ENCODE peak calls at places on chromosomes 3 and 15, in six cellular contexts. N, Z, R, B, L and F are unnamed samples.

GRCh38 chr15:42331235-42331634 is 28.1 kb upstream of the CAPN3 start:
- DNase-seq in B (peak), R (no peak), N (peak), Z (no peak), L (no peak), F (no peak)

GRCh38 chr3:120909602-120909878 is 1.5 kb downstream of the STXBP5L start:
- DNase-seq in L (no peak), R (no peak), Z (no peak), B (no peak), N (no peak), F (no peak)

GRCh38 chr3:152271465-152272035 is 2.8 kb downstream of the MBNL1 start:
- DNase-seq in L (no peak), Z (no peak), B (no peak), R (no peak), N (no peak), F (no peak)

GRCh38 chr3:107943860-107944543 is 146.8 kb downstream of the CD47 start:
- DNase-seq in R (no peak), Z (no peak), L (no peak), B (no peak), N (no peak), F (no peak)

GRCh38 chr15:26260517-26261133 is 397.5 kb upstream of the ATP10A start:
- DNase-seq in N (no peak), Z (peak), R (peak), L (no peak), B (no peak), F (peak)

GRCh38 chr3:66989860-66990696 is 8.0 kb upstream of the KBTBD8 start:
- DNase-seq in R (no peak), L (peak), Z (peak), N (no peak), B (no peak), F (peak)

GRCh38 chr3:176807938-176808337 is 389.3 kb downstream of the TBL1XR1 start:
- DNase-seq in L (no peak), N (no peak), B (no peak), R (no peak), Z (no peak), F (no peak)

GRCh38 chr3:67630666-67631362 is 23.6 kb downstream of the SUCLG2 start:
- DNase-seq in N (no peak), L (no peak), B (no peak), R (no peak), Z (no peak), F (no peak)

GRCh38 chr15:89341316-89342005 is 6.8 kb upstream of the POLG start:
- DNase-seq in L (no peak), R (no peak), B (no peak), Z (no peak), N (no peak), F (no peak)

GRCh38 chr15:51025454-51025846 is 69.3 kb downstream of the TNFAIP8L3 start:
- DNase-seq in N (no peak), L (peak), B (no peak), Z (no peak), R (no peak), F (no peak)

GRCh38 chr3:165185707-165186327 is 10.4 kb downstream of the SLITRK3 start:
- DNase-seq in L (peak), Z (no peak), R (peak), B (no peak), N (peak), F (peak)

GRCh38 chr3:132242095-132242494 is 75.1 kb upstream of the ACP3 start:
- DNase-seq in R (no peak), Z (no peak), L (no peak), N (no peak), B (no peak), F (no peak)

GRCh38 chr15:96183020-96183926 is 147.2 kb upstream of the NR2F2 start:
- DNase-seq in N (no peak), Z (no peak), L (no peak), R (no peak), B (no peak), F (no peak)

GRCh38 chr3:197592361-197593045 is 36.7 kb upstream of the BDH1 start:
- DNase-seq in Z (no peak), N (no peak), L (no peak), B (no peak), R (no peak), F (no peak)

GRCh38 chr3:5540532-5540931 is 353.0 kb downstream of the EDEM1 start:
- DNase-seq in R (no peak), B (no peak), N (no peak), L (no peak), Z (no peak), F (no peak)